ENCODE peak calls at places on chromosomes 11 and 22, in four cellular contexts. P is HFF-Myc, D is HCT116, W is heart right ventricle. G is an unnamed sample.

GRCh38 chr11:27215471-27216267 is 147.3 kb downstream of the CCDC34 start:
- DNase-seq in P (no peak), D (no peak), W (peak; percentile 17), G (peak; percentile 86)

GRCh38 chr22:47203554-47203991 is 441.1 kb downstream of the TBC1D22A start:
- DNase-seq in P (no peak), D (no peak), W (no peak), G (no peak)

GRCh38 chr11:120599816-120600420 is 88.4 kb downstream of the GRIK4 start:
- DNase-seq in P (no peak), D (no peak), W (no peak), G (no peak)

GRCh38 chr11:113241190-113242051 is 73.0 kb upstream of the TTC12 start:
- DNase-seq in P (no peak), D (no peak), W (no peak), G (no peak)

GRCh38 chr22:21932347-21932746 is 20.3 kb downstream of the PPM1F start:
- DNase-seq in P (no peak), D (no peak), W (no peak), G (no peak)

GRCh38 chr11:21546715-21547114 is 646.2 kb upstream of the ANO5 start:
- DNase-seq in P (no peak), D (no peak), W (no peak), G (no peak)

GRCh38 chr22:47154621-47155081 is 392.2 kb downstream of the TBC1D22A start:
- DNase-seq in P (no peak), D (no peak), W (peak; percentile 59), G (peak; percentile 77)

GRCh38 chr22:39242809-39243442 is 1.9 kb downstream of the PDGFB start:
- DNase-seq in P (no peak), D (no peak), W (no peak), G (no peak)

GRCh38 chr11:111936045-111936400 is 1.1 kb upstream of the DIXDC1 start:
- DNase-seq in P (no peak), D (no peak), W (no peak), G (no peak)

GRCh38 chr22:22938672-22939536 is 51.3 kb downstream of the IGLL5 start:
- DNase-seq in P (no peak), D (no peak), W (no peak), G (no peak)

GRCh38 chr22:42907404-42908081 is 50.5 kb upstream of the ARFGAP3 start:
- DNase-seq in P (no peak), D (no peak), W (no peak), G (no peak)

GRCh38 chr22:49373801-49374226 is 453.9 kb downstream of the BRD1 start:
- DNase-seq in P (no peak), D (no peak), W (no peak), G (no peak)

GRCh38 chr22:38968801-38969200 is 11.4 kb downstream of the APOBEC3A start:
- DNase-seq in P (no peak), D (no peak), W (no peak), G (no peak)

GRCh38 chr22:19522881-19523239 is 1.4 kb downstream of the CLDN5 start:
- DNase-seq in P (no peak), D (no peak), W (no peak), G (no peak)

GRCh38 chr11:67441082-67441683 is 2.1 kb downstream of the CORO1B start:
- DNase-seq in P (no peak), D (no peak), W (no peak), G (no peak)

GRCh38 chr11:67344264-67344663 is 9.1 kb downstream of the POLD4 start:
- DNase-seq in P (no peak), D (no peak), W (no peak), G (no peak)

GRCh38 chr11:68843703-68844312 is 2.1 kb upstream of the CPT1A start:
- DNase-seq in P (no peak), D (peak; percentile 67), W (peak; percentile 80), G (peak; percentile 74)

GRCh38 chr11:32198053-32198452 is 107.2 kb downstream of the RCN1 start:
- DNase-seq in P (no peak), D (no peak), W (no peak), G (no peak)

GRCh38 chr11:94791216-94791889 is 23.2 kb downstream of the AMOTL1 start:
- DNase-seq in P (no peak), D (no peak), W (no peak), G (no peak)

GRCh38 chr11:29005401-29005980 is 897.3 kb downstream of the METTL15 start:
- DNase-seq in P (no peak), D (no peak), W (no peak), G (no peak)

GRCh38 chr22:48906177-48906835 is 921.4 kb downstream of the BRD1 start:
- DNase-seq in P (no peak), D (no peak), W (no peak), G (no peak)

GRCh38 chr11:129375731-129376657 is at the start of gene BARX2:
- DNase-seq in P (peak; percentile 11), D (peak; percentile 26), W (no peak), G (peak; percentile 34)

GRCh38 chr11:83521647-83522596 is 235.8 kb upstream of the CCDC90B start:
- DNase-seq in P (no peak), D (no peak), W (no peak), G (no peak)

GRCh38 chr11:67687986-67688385 is 13.6 kb upstream of the ALDH3B2 start:
- DNase-seq in P (no peak), D (no peak), W (no peak), G (no peak)

GRCh38 chr11:104957280-104957679 is 11.1 kb downstream of the CASP4 start:
- DNase-seq in P (no peak), D (no peak), W (no peak), G (no peak)

GRCh38 chr11:70333206-70333605 is 62.7 kb downstream of the PPFIA1 start:
- DNase-seq in P (no peak), D (no peak), W (no peak), G (no peak)

GRCh38 chr11:84714316-84714780 is 912.8 kb downstream of the DLG2 start:
- DNase-seq in P (peak; percentile 1), D (peak; percentile 12), W (peak; percentile 34), G (peak; percentile 73)

GRCh38 chr22:20275836-20276235 is 7.7 kb upstream of the RTN4R start:
- DNase-seq in P (no peak), D (no peak), W (no peak), G (no peak)

GRCh38 chr11:126415128-126415527 is 59.6 kb downstream of the ST3GAL4 start:
- DNase-seq in P (no peak), D (no peak), W (peak; percentile 87), G (peak; percentile 84)

GRCh38 chr11:38323961-38324761 is 1726.1 kb upstream of the RAG2 start:
- DNase-seq in P (no peak), D (no peak), W (no peak), G (no peak)

GRCh38 chr11:92227954-92228935 is 3.6 kb downstream of the FAT3 start:
- DNase-seq in P (no peak), D (no peak), W (no peak), G (no peak)

GRCh38 chr11:118605116-118605867 is 2.1 kb upstream of the PHLDB1 start:
- DNase-seq in P (peak; percentile 90), D (no peak), W (peak; percentile 87), G (peak; percentile 89)

GRCh38 chr11:1157645-1158591 is at the start of gene MUC5AC:
- DNase-seq in P (no peak), D (no peak), W (no peak), G (peak; percentile 19)

GRCh38 chr11:61120865-61121831 is 18.9 kb downstream of the CD5 start:
- DNase-seq in P (no peak), D (no peak), W (peak; percentile 58), G (peak; percentile 86)

GRCh38 chr11:65719887-65720236 is 736 bp downstream of the RNASEH2C start:
- DNase-seq in P (no peak), D (no peak), W (no peak), G (no peak)

GRCh38 chr22:41862160-41862529 is 29.2 kb downstream of the SREBF2 start:
- DNase-seq in P (no peak), D (no peak), W (no peak), G (no peak)

DNA sequence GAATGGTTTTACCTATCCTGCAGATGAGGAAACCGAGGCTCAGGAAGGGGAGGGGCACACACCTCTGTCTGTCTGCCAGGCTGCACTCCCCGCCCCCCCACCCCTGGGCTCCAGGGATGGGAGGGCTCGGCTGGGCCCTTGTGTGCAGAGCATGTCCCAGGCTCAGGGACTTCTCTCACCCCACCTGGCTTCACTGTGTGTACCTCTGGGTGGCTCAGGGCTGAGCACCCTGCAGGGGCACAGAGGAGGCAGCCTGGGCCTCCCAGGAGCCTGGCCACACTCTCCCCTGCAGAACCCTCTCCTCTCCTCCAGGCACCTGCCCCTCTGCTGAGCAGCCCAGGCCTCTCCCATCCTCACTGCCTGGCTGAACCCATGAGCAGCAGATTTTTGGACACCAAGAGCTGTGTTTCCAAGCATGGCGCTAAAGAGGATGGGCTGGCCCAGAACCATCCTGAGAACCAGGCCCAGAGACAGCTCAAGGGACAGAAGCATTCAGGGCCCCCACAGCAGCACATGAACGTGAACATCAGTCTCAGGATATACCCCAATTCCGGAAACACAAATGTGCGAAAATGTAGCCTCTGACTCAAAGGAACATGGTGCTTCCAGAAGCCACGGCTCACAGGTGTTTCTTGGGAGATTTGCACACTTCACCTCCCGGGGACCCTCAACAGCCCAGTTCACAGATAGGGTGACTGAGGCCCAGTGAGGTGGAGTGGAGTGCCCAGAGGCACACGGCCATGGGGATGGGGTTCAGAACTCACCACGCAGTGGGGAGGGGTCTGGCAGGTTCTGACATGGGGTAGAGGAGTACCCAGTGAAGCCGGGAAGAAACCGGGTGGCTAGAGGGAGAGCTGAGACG is 10.5 kb downstream of the EMID1 start:
- DNase-seq in P (no peak), D (no peak), W (no peak), G (no peak)
- TF ChIP-seq CTCF in P (no peak), D (no peak), W (no peak), G (no peak)

DNA sequence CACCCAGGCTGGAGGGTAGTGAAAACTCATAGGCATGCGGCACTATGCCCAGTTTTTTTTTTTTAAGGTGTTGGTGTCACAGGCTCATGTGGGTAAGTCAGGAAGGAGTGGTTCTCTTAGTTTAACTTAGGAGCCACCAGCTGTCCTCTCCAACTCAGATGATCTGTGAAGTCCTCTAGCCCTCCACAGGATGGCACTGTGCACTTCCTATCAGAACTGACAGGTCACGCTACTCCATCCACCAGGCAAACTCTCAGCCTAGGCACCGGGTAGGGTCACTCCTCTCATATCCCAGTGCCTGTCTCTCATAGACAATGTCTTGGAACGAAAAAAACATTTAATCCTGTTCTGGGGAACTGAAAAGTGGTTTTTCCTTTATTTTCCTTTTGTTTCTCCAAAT is 16.5 kb downstream of the NAP1L4 start:
- DNase-seq in P (no peak), D (peak; percentile 36), W (peak; percentile 20), G (no peak)
- TF ChIP-seq CTCF in P (peak; percentile 44), D (peak; percentile 62), W (peak; percentile 42), G (peak; percentile 29)

GRCh38 chr11:34653851-34654490 is 33.1 kb downstream of the EHF start:
- DNase-seq in P (peak; percentile 80), D (peak; percentile 93), W (no peak), G (peak; percentile 95)
- TF ChIP-seq CTCF in P (no peak), D (no peak), W (no peak), G (no peak)

GRCh38 chr11:57515332-57516060 is at the start of gene SLC43A1:
- DNase-seq in P (no peak), D (no peak), W (peak; percentile 54), G (peak; percentile 59)
- TF ChIP-seq CTCF in P (no peak), D (no peak), W (no peak), G (no peak)